ENCODE peak calls at places on chromosomes 1 and 21, in ten cellular contexts. S is tibial nerve; F is left ventricle myocardium inferior; C is mucosa of descending colon; K is IMR-90; W is body of pancreas; H is naive thymus-derived CD4-positive, alpha-beta T cell; E is kidney epithelial cell; P is fibroblast of lung; J is NT2/D1. G is an unnamed sample.
A peak's percentile ranks its signal among the peaks of the same experiment; 100 is the strongest.

GRCh38 chr1:181448461-181448860 is 34.9 kb upstream of the CACNA1E start:
- DNase-seq in H (no peak), S (no peak), W (no peak), C (no peak), K (no peak), E (no peak), F (no peak), J (no peak), P (no peak), G (no peak)

GRCh38 chr1:157575744-157576143 is 22.1 kb downstream of the FCRL4 start:
- DNase-seq in F (no peak), C (no peak), S (no peak), E (no peak), P (no peak), W (no peak), H (no peak), J (no peak), K (no peak), G (no peak)

GRCh38 chr1:85571830-85572229 is 8.7 kb upstream of the CCN1 start:
- DNase-seq in K (no peak), F (no peak), E (no peak), P (no peak), W (no peak), J (no peak), H (no peak), C (no peak), S (no peak), G (no peak)

GRCh38 chr1:200895801-200896570 is 1.3 kb downstream of the INAVA start:
- DNase-seq in C (peak; percentile 62), S (no peak), F (no peak), K (no peak), P (no peak), E (no peak), W (peak; percentile 35), H (no peak), J (no peak), G (no peak)

GRCh38 chr1:29684141-29684540 is 447.8 kb downstream of the PTPRU start:
- DNase-seq in J (no peak), E (no peak), C (no peak), S (no peak), F (no peak), P (no peak), H (no peak), K (no peak), W (no peak), G (no peak)

GRCh38 chr1:181061891-181062777 is 26.4 kb upstream of the IER5 start:
- DNase-seq in E (no peak), J (no peak), C (no peak), W (no peak), H (no peak), P (no peak), S (no peak), F (peak; percentile 26), K (no peak), G (peak; percentile 60)

GRCh38 chr1:41351262-41352151 is 9.7 kb upstream of the FOXO6 start:
- DNase-seq in P (no peak), S (no peak), W (no peak), J (no peak), C (no peak), F (no peak), K (no peak), E (no peak), H (no peak), G (no peak)

GRCh38 chr1:29974345-29974744 is 738.0 kb downstream of the PTPRU start:
- DNase-seq in J (peak; percentile 90), S (no peak), W (no peak), F (no peak), H (no peak), P (peak; percentile 2), E (peak; percentile 99), K (peak; percentile 88), C (no peak), G (no peak)

GRCh38 chr21:38358666-38359065 is 101.9 kb downstream of the KCNJ15 start:
- DNase-seq in J (no peak), S (no peak), E (no peak), C (no peak), H (no peak), F (no peak), W (no peak), P (no peak), K (no peak), G (no peak)

GRCh38 chr1:36638268-36638667 is 155.6 kb upstream of the CSF3R start:
- DNase-seq in E (no peak), S (no peak), W (no peak), H (no peak), P (no peak), J (no peak), C (no peak), K (peak; percentile 55), F (no peak), G (no peak)

GRCh38 chr1:160284220-160284781 is 632 bp downstream of the PEX19 start:
- DNase-seq in E (no peak), H (no peak), P (peak; percentile 92), S (no peak), W (peak; percentile 21), C (peak; percentile 19), F (no peak), J (no peak), K (peak; percentile 76), G (no peak)

GRCh38 chr1:54542120-54542961 is 5.7 kb upstream of the ACOT11 start:
- DNase-seq in H (peak; percentile 37), K (peak; percentile 50), C (peak; percentile 87), P (peak; percentile 30), E (peak; percentile 38), J (peak; percentile 88), S (no peak), W (peak; percentile 76), F (peak; percentile 59), G (peak; percentile 68)

GRCh38 chr1:185069202-185069601 is 23.8 kb downstream of the RNF2 start:
- DNase-seq in E (no peak), H (no peak), K (no peak), W (no peak), P (no peak), C (no peak), J (no peak), S (no peak), F (no peak), G (no peak)

GRCh38 chr1:185073725-185074124 is 28.4 kb downstream of the RNF2 start:
- DNase-seq in H (no peak), C (no peak), K (peak; percentile 2), P (no peak), J (no peak), F (no peak), S (no peak), W (no peak), E (peak; percentile 18), G (no peak)

GRCh38 chr1:185063719-185064118 is 18.4 kb downstream of the RNF2 start:
- DNase-seq in K (no peak), F (no peak), S (no peak), H (no peak), C (no peak), E (no peak), J (no peak), P (no peak), W (no peak), G (no peak)

GRCh38 chr1:185066181-185066580 is 20.8 kb downstream of the RNF2 start:
- DNase-seq in S (no peak), P (no peak), H (no peak), J (no peak), W (no peak), K (no peak), E (no peak), F (no peak), C (no peak), G (no peak)

DNA sequence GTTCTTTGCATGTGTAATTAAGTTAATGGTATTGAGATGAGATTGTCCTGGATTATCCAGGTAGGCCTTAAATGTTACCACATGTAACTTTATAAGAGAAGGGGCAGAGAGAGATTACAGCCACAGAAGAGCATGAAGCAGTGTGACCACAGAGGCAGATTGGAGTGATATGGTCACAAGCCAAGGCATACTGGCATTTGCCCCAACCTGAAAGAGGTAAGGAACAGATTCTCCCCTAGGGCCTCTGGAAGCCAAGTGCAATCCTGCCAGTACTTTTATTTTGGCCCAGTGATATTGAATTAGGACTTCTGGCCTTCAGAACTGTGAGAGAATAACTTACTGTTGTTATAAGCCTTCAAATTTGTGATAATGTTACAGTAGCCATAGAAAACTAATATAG is 23.0 kb downstream of the RNF2 start:
- DNase-seq in J (no peak), E (no peak), C (no peak), K (no peak), S (no peak), P (no peak), H (no peak), F (no peak), W (peak; percentile 14), G (no peak)
- H3K36me3 ChIP-seq in J (peaks cover 31% of the 10 kb centered on the region), E (no peaks in the 10 kb centered on the region), C (no peaks in the 10 kb centered on the region), K (no peaks in the 10 kb centered on the region), S (no peaks in the 10 kb centered on the region), P (no peaks in the 10 kb centered on the region), H (no peaks in the 10 kb centered on the region), F (no peaks in the 10 kb centered on the region), W (no peaks in the 10 kb centered on the region), G (no peaks in the 10 kb centered on the region)

DNA sequence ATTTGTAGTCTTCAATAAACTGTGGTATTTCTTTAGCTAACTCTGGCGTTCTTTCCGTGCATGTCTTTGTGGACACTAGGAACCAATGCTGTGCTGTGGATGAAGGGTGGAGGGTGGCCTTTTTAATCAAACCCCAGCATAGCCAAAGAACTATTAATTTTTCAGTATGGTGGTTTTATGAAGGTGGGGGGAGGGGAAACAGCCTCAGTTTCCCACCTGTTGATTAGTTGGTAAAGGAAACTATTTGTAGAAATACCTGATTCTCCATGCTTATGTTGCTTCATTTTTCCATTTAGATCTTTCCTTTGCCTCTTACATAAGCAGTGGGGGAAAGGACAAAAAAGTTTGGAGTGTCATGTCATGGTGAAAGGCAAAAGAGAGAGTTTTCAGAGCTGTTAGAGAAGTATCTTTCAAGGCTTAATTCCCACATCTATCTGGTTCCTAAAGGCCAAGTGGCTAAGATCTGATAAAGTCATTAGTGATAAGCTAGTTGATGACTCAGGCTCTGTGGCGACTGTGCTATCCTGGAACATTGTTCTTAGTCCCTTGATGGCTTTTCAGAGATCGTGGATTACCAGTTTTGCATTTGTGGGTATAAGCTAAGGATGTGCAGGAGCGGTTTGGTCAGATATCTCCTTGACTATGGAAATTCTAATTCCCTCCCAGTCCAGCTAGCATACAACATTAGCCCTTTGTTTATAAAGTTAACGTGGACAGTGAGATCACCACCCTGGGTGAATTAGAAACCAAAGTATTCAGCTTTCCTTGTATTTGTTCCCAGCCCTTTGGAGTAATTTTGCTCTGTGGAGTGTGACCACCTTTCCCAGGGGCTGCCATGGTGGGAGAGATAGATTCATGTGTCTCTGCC is 8.7 kb upstream of the HAX1 start:
- DNase-seq in F (no peak), P (no peak), C (no peak), W (no peak), S (no peak), E (no peak), J (no peak), H (no peak), K (peak; percentile 37), G (no peak)
- H3K36me3 ChIP-seq in F (peaks cover 92% of the 10 kb centered on the region), P (peaks cover 36% of the 10 kb centered on the region), C (peaks cover 7% of the 10 kb centered on the region), W (peaks cover 29% of the 10 kb centered on the region), S (peaks cover 21% of the 10 kb centered on the region), E (peaks cover 5% of the 10 kb centered on the region), J (peaks cover 96% of the 10 kb centered on the region), H (peaks cover 15% of the 10 kb centered on the region), K (peaks cover 73% of the 10 kb centered on the region), G (peaks cover 50% of the 10 kb centered on the region)

GRCh38 chr1:202994756-202995155 is 12.4 kb upstream of the TMEM183A start:
- DNase-seq in W (no peak), H (no peak), P (no peak), S (no peak), E (no peak), J (no peak), F (no peak), C (no peak), K (no peak), G (no peak)
- H3K36me3 ChIP-seq in W (no peaks in the 10 kb centered on the region), H (no peaks in the 10 kb centered on the region), P (no peaks in the 10 kb centered on the region), S (no peaks in the 10 kb centered on the region), E (no peaks in the 10 kb centered on the region), J (no peaks in the 10 kb centered on the region), F (no peaks in the 10 kb centered on the region), C (no peaks in the 10 kb centered on the region), K (no peaks in the 10 kb centered on the region), G (no peaks in the 10 kb centered on the region)

GRCh38 chr1:33324677-33325417 is 3.9 kb upstream of the A3GALT2 start:
- DNase-seq in C (no peak), W (no peak), J (no peak), E (no peak), S (no peak), H (no peak), K (no peak), P (no peak), F (no peak), G (no peak)
- H3K36me3 ChIP-seq in C (peaks cover 18% of the 10 kb centered on the region), W (peaks cover 52% of the 10 kb centered on the region), J (peaks cover 74% of the 10 kb centered on the region), E (peaks cover 17% of the 10 kb centered on the region), S (peaks cover 39% of the 10 kb centered on the region), H (peaks cover 35% of the 10 kb centered on the region), K (peaks cover 74% of the 10 kb centered on the region), P (peaks cover 40% of the 10 kb centered on the region), F (peaks cover 76% of the 10 kb centered on the region), G (peaks cover 84% of the 10 kb centered on the region)